ENCODE peak calls at places on chromosomes 13 and 19, in seven cellular contexts. W is prostate gland, K is HCT116, F is GM23338, S is endothelial cell of umbilical vein, L is K562, C is breast epithelium. Q is an unnamed sample.

GRCh38 chr13:84985860-84986259 is 813.4 kb downstream of the SLITRK6 start:
- DNase-seq in L (no peak), F (peak; percentile 34), W (no peak), K (no peak), C (no peak), S (no peak), Q (no peak)

GRCh38 chr19:12947702-12948596 is 2.3 kb downstream of the RAD23A start:
- DNase-seq in C (no peak), S (no peak), F (no peak), L (peak; percentile 24), K (no peak), W (no peak), Q (peak; percentile 48)

GRCh38 chr13:108194435-108194936 is 20.9 kb downstream of the LIG4 start:
- DNase-seq in K (no peak), L (no peak), S (no peak), C (no peak), W (no peak), F (no peak), Q (no peak)

GRCh38 chr13:106114981-106115554 is 420.4 kb downstream of the EFNB2 start:
- DNase-seq in F (no peak), S (peak; percentile 32), K (no peak), C (no peak), L (no peak), W (no peak), Q (no peak)

GRCh38 chr19:8397746-8398721 is 7.9 kb downstream of the RAB11B start:
- DNase-seq in L (no peak), W (no peak), C (no peak), F (no peak), K (no peak), S (no peak), Q (no peak)

GRCh38 chr19:13839938-13840750 is 36.8 kb upstream of the NANOS3 start:
- DNase-seq in L (no peak), S (peak; percentile 47), K (no peak), F (no peak), W (no peak), C (peak; percentile 71), Q (peak; percentile 75)

GRCh38 chr19:50320596-50320995 is 8.6 kb downstream of the KCNC3 start:
- DNase-seq in W (no peak), C (no peak), K (no peak), L (no peak), S (no peak), F (no peak), Q (no peak)

GRCh38 chr13:53010374-53011105 is 18.1 kb upstream of the OLFM4 start:
- DNase-seq in F (no peak), S (no peak), W (peak; percentile 81), L (no peak), C (peak; percentile 62), K (no peak), Q (peak; percentile 77)

GRCh38 chr13:64755961-64756360 is 2474.2 kb downstream of the PCDH9 start:
- DNase-seq in K (no peak), S (no peak), L (no peak), F (no peak), W (no peak), C (no peak), Q (no peak)

GRCh38 chr13:46490129-46490528 is 62.8 kb upstream of the LRCH1 start:
- DNase-seq in K (no peak), F (no peak), W (no peak), S (no peak), L (no peak), C (no peak), Q (no peak)

GRCh38 chr19:10699650-10700335 is 1.4 kb upstream of the QTRT1 start:
- DNase-seq in S (peak; percentile 64), F (peak; percentile 92), W (peak; percentile 52), K (peak; percentile 48), L (peak; percentile 52), C (no peak), Q (peak; percentile 74)

GRCh38 chr13:98524391-98524790 is 52.5 kb downstream of the STK24 start:
- DNase-seq in S (no peak), L (no peak), C (no peak), F (no peak), K (no peak), W (no peak), Q (no peak)

GRCh38 chr19:10189631-10190425 is 4.9 kb downstream of the DNMT1 start:
- DNase-seq in L (no peak), W (no peak), F (no peak), S (no peak), K (no peak), C (no peak), Q (no peak)

GRCh38 chr19:6587998-6588507 is 2.9 kb downstream of the CD70 start:
- DNase-seq in S (no peak), L (peak; percentile 18), C (no peak), K (no peak), F (peak; percentile 24), W (no peak), Q (no peak)

GRCh38 chr19:1468274-1469199 is 10.5 kb downstream of the C19orf25 start:
- DNase-seq in K (no peak), F (no peak), L (no peak), C (no peak), W (no peak), S (no peak), Q (no peak)

GRCh38 chr13:98984983-98985382 is 7.1 kb upstream of the DOCK9 start:
- DNase-seq in C (no peak), S (no peak), L (peak; percentile 30), W (no peak), F (peak; percentile 43), K (no peak), Q (no peak)

GRCh38 chr13:26967119-26968038 is 204.2 kb downstream of the USP12 start:
- DNase-seq in C (no peak), W (no peak), F (no peak), S (no peak), L (no peak), K (no peak), Q (no peak)

GRCh38 chr13:26968431-26969335 is 202.9 kb downstream of the USP12 start:
- DNase-seq in L (no peak), C (no peak), K (no peak), W (no peak), F (no peak), S (no peak), Q (peak; percentile 76)

GRCh38 chr13:26965058-26965380 is 204.4 kb upstream of the GPR12 start:
- DNase-seq in L (no peak), K (no peak), W (no peak), C (no peak), S (no peak), F (no peak), Q (no peak)

GRCh38 chr13:26964278-26965057 is 203.9 kb upstream of the GPR12 start:
- DNase-seq in C (no peak), K (no peak), W (no peak), S (no peak), F (peak; percentile 26), L (no peak), Q (no peak)

GRCh38 chr13:26965976-26966375 is 205.4 kb upstream of the GPR12 start:
- DNase-seq in K (no peak), L (no peak), C (no peak), S (no peak), F (no peak), W (no peak), Q (peak; percentile 81)
- H3K4me1 ChIP-seq in K (no peaks in the 10 kb centered on the region), L (peaks cover 13% of the 10 kb centered on the region), C (no peaks in the 10 kb centered on the region), S (no peaks in the 10 kb centered on the region), F (peaks cover 9% of the 10 kb centered on the region), W (no peaks in the 10 kb centered on the region), Q (peaks cover 73% of the 10 kb centered on the region)

GRCh38 chr19:58479736-58480480 is 3.8 kb downstream of the ZNF446 start:
- DNase-seq in S (no peak), K (no peak), F (no peak), W (no peak), C (no peak), L (no peak), Q (no peak)
- TF ChIP-seq POLR2AphosphoS5 in S (no peak), K (no peak), F (no peak), W (no peak), C (no peak), L (no peak), Q (no peak)

GRCh38 chr19:18414504-18415176 is 4.6 kb upstream of the SSBP4 start:
- DNase-seq in L (peak; percentile 42), C (no peak), F (peak; percentile 45), K (no peak), W (no peak), S (no peak), Q (no peak)
- H3K27me3 ChIP-seq in L (no peaks in the 10 kb centered on the region), C (no peaks in the 10 kb centered on the region), F (peaks cover 19% of the 10 kb centered on the region), K (no peaks in the 10 kb centered on the region), W (no peaks in the 10 kb centered on the region), S (no peaks in the 10 kb centered on the region), Q (peaks cover 38% of the 10 kb centered on the region)

DNA sequence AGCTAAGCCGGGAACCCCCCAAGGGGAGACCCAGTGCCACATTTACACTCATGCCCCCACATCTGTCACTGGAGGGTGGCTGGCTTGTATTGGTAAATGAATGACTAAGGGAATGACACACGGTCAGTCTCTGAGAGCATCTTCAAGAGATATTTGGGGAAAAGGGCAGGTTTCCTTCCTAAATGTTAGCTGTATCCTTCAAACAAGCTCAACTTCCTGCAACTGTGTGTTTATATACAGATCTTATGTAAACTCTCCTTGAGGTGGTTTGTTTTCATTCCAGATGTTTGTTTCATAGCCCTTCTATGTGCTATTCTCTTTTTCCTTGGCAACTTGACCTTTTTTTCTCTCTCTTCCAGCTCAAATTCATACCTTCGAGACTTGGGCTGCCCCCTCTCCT is 192.6 kb downstream of the COL4A1 start:
- DNase-seq in F (no peak), W (no peak), C (no peak), L (no peak), K (no peak), S (no peak), Q (no peak)
- H3K4me1 ChIP-seq in F (no peaks in the 10 kb centered on the region), W (no peaks in the 10 kb centered on the region), C (no peaks in the 10 kb centered on the region), L (no peaks in the 10 kb centered on the region), K (peaks cover 4% of the 10 kb centered on the region), S (no peaks in the 10 kb centered on the region), Q (peaks cover 9% of the 10 kb centered on the region)

GRCh38 chr13:105037064-105037463 is 1498.4 kb downstream of the EFNB2 start:
- DNase-seq in W (no peak), C (no peak), F (no peak), K (no peak), S (peak; percentile 51), L (no peak), Q (no peak)
- TF ChIP-seq POLR2AphosphoS5 in W (no peak), C (no peak), F (no peak), K (no peak), S (no peak), L (no peak), Q (no peak)

GRCh38 chr19:3356805-3357204 is 9.6 kb upstream of the NFIC start:
- DNase-seq in W (no peak), S (no peak), C (no peak), F (no peak), K (no peak), L (no peak), Q (no peak)
- H3K27me3 ChIP-seq in W (no peaks in the 10 kb centered on the region), S (no peaks in the 10 kb centered on the region), C (no peaks in the 10 kb centered on the region), F (peaks cover 95% of the 10 kb centered on the region), K (no peaks in the 10 kb centered on the region), L (no peaks in the 10 kb centered on the region), Q (no peaks in the 10 kb centered on the region)

DNA sequence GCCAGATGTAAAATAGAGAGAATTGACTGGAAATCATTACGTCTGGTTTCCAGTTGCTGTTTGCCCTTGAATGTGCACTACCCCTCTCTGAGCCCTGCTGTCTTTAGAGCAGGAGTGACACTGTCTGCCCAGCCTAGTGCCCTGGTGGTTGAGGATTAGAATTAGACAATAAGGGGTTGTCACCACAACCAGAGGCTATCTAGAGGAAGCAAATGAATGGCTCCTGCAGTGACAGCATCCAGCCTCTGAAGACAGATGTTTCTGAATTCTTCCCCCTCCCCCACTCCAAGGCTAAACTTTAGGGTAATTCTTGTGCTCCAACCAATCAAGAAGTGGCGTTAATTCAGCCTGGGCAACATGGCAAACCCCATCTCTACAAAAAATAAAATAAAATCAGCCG is 2.0 kb downstream of the RAB8A start:
- DNase-seq in C (no peak), F (no peak), L (no peak), K (no peak), S (no peak), W (no peak), Q (no peak)
- H3K4me1 ChIP-seq in C (peaks cover 5% of the 10 kb centered on the region), F (peaks cover 6% of the 10 kb centered on the region), L (peaks cover 20% of the 10 kb centered on the region), K (peaks cover 37% of the 10 kb centered on the region), S (peaks cover 12% of the 10 kb centered on the region), W (peaks cover 5% of the 10 kb centered on the region), Q (peaks cover 71% of the 10 kb centered on the region)